ENCODE peak calls at places on chromosome X, in nine cellular contexts. I is fibroblast of lung; J is aorta; V is A549; Q is substantia nigra; U is mesenchymal stem cell; E is naive thymus-derived CD4-positive, alpha-beta T cell; P is CD4-positive, alpha-beta memory T cell; Y is spleen. Z is an unnamed sample.

GRCh38 chrX:31240982-31241381 is 169.1 kb upstream of the FTHL17 start:
- DNase-seq in I (no peak), J (no peak), V (no peak), Q (no peak), U (no peak), E (no peak), P (no peak), Y (no peak), Z (no peak)

GRCh38 chrX:154490021-154490413 is 412 bp downstream of the SLC10A3 start:
- DNase-seq in I (peak), J (no peak), V (peak), Q (no peak), U (peak), E (no peak), P (peak), Y (no peak), Z (no peak)

GRCh38 chrX:147757750-147758149 is 154.0 kb upstream of the FMR1 start:
- DNase-seq in I (no peak), J (no peak), V (no peak), Q (no peak), U (no peak), E (no peak), P (no peak), Y (no peak), Z (no peak)

GRCh38 chrX:151359931-151360871 is 36.8 kb upstream of the VMA21 start:
- DNase-seq in I (peak), J (peak), V (no peak), Q (no peak), U (peak), E (no peak), P (peak), Y (peak), Z (no peak)

GRCh38 chrX:48883729-48884128 is 13.8 kb downstream of the TIMM17B start:
- DNase-seq in I (no peak), J (peak), V (peak), Q (no peak), U (no peak), E (no peak), P (no peak), Y (no peak), Z (no peak)

GRCh38 chrX:3393581-3394111 is 47.2 kb upstream of the MXRA5 start:
- DNase-seq in I (no peak), J (no peak), V (no peak), Q (no peak), U (no peak), E (no peak), P (no peak), Y (no peak), Z (no peak)

GRCh38 chrX:70422886-70423336 is at the start of gene GDPD2:
- DNase-seq in I (peak), J (no peak), V (peak), Q (no peak), U (no peak), E (no peak), P (no peak), Y (no peak), Z (no peak)

GRCh38 chrX:68355629-68355920 is 77.7 kb downstream of the OPHN1 start:
- DNase-seq in I (no peak), J (no peak), V (peak), Q (no peak), U (no peak), E (no peak), P (no peak), Y (no peak), Z (no peak)

GRCh38 chrX:75603833-75604232 is 81.0 kb upstream of the ZDHHC15 start:
- DNase-seq in I (peak), J (no peak), V (peak), Q (no peak), U (peak), E (peak), P (peak), Y (no peak), Z (no peak)

GRCh38 chrX:25523574-25523973 is 507.8 kb upstream of the ARX start:
- DNase-seq in I (peak), J (no peak), V (peak), Q (peak), U (no peak), E (no peak), P (no peak), Y (no peak), Z (no peak)

GRCh38 chrX:37423864-37424569 is 74.9 kb downstream of the PRRG1 start:
- DNase-seq in I (peak), J (no peak), V (no peak), Q (no peak), U (no peak), E (no peak), P (no peak), Y (no peak), Z (no peak)

GRCh38 chrX:111719426-111720210 is 38.6 kb downstream of the ALG13 start:
- DNase-seq in I (peak), J (no peak), V (peak), Q (no peak), U (peak), E (no peak), P (no peak), Y (no peak), Z (no peak)

GRCh38 chrX:53319614-53320542 is 38.5 kb upstream of the IQSEC2 start:
- DNase-seq in I (no peak), J (no peak), V (no peak), Q (no peak), U (no peak), E (no peak), P (no peak), Y (no peak), Z (no peak)

GRCh38 chrX:53321943-53322497 is 40.6 kb upstream of the IQSEC2 start:
- DNase-seq in I (no peak), J (no peak), V (no peak), Q (no peak), U (no peak), E (no peak), P (no peak), Y (no peak), Z (no peak)

GRCh38 chrX:53318766-53319353 is 37.5 kb upstream of the IQSEC2 start:
- DNase-seq in I (no peak), J (no peak), V (no peak), Q (no peak), U (no peak), E (no peak), P (no peak), Y (no peak), Z (no peak)

GRCh38 chrX:53321216-53321942 is 40.0 kb upstream of the IQSEC2 start:
- DNase-seq in I (no peak), J (no peak), V (no peak), Q (no peak), U (no peak), E (no peak), P (no peak), Y (no peak), Z (no peak)

DNA sequence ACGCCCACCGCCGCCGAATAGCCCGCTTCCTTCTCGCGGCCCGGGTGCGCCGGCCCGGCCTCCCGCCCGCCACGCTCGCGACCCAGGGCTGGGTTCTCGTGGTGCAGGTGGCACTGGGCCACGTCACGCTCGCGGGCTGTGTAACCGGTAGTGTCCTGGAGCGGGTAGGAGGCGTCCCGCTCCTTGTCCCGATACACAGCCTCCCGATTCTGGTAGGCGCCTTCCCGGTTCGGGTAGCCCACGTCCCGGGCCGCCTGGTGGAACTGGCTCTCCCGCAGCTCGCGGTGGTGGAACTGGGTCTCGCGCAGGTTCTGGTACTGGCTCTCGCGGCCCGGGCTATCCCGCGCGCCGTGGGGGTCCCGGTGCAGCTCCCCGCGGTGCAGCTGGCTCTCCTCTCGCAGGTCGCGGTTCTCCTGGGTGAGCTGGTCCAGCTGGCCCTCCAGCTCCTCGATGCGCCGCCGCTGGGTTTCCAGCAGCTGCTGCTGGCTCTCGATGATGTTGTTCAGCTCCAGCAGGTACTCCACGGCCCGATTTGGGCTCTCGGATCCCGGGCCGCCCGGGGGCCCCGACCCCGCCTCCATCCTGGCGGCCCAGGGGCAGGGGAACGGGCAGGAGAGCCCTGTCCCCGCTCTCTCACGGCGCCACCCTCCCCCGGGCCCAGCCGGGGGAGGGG is 39.3 kb upstream of the IQSEC2 start:
- DNase-seq in I (no peak), J (peak), V (no peak), Q (no peak), U (no peak), E (no peak), P (peak), Y (peak), Z (no peak)
- H3K27ac ChIP-seq in I (no peak), J (no peak), V (peak), Q (no peak), U (no peak), E (no peak), P (no peak), Y (no peak), Z (no peak)

DNA sequence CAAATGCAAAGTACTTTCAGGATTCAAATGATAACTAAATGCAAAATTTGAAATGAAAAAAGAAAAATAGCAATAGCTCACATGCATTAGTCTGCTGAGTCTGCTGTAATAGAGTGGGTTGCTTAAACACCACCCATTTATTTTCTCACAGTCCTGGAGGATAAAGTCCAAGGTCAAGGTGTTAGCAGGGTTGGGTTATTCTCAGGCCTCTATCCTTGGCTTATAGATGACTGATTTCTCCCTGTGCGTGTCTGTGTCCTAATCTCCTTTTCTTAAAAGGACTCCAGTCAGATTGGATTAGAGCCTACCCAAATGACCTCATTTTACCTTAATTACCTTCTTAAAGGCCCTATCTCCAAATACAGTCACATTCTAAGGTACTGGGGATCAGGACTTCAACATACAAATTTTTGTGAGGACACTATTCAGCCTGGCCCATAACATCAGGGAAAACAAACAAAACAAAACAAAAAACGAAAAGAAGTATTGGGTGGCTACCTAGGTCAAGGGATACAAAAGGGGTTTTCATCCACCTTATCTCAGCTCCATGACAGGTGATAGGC is 6.3 kb upstream of the TBL1X start:
- DNase-seq in I (no peak), J (no peak), V (no peak), Q (no peak), U (no peak), E (no peak), P (no peak), Y (no peak), Z (no peak)
- H3K27ac ChIP-seq in I (no peak), J (no peak), V (no peak), Q (no peak), U (no peak), E (no peak), P (no peak), Y (no peak), Z (no peak)

GRCh38 chrX:56728752-56729151 is 291 bp upstream of the NBDY start:
- DNase-seq in I (peak), J (no peak), V (peak), Q (no peak), U (peak), E (peak), P (peak), Y (no peak), Z (no peak)
- H3K27ac ChIP-seq in I (no peak), J (no peak), V (peak), Q (peak), U (no peak), E (peak), P (peak), Y (peak), Z (no peak)

GRCh38 chrX:66163849-66164401 is at the start of gene HEPH:
- DNase-seq in I (peak), J (no peak), V (no peak), Q (peak), U (peak), E (no peak), P (no peak), Y (no peak), Z (no peak)

GRCh38 chrX:66163447-66163846 is 600 bp upstream of the HEPH start:
- DNase-seq in I (no peak), J (no peak), V (no peak), Q (no peak), U (no peak), E (no peak), P (no peak), Y (no peak), Z (no peak)

GRCh38 chrX:66164931-66165330 is 884 bp downstream of the HEPH start:
- DNase-seq in I (no peak), J (no peak), V (no peak), Q (no peak), U (no peak), E (no peak), P (no peak), Y (no peak), Z (no peak)

GRCh38 chrX:66162331-66162822 is 1.7 kb upstream of the HEPH start:
- DNase-seq in I (no peak), J (no peak), V (no peak), Q (no peak), U (no peak), E (no peak), P (no peak), Y (no peak), Z (no peak)

DNA sequence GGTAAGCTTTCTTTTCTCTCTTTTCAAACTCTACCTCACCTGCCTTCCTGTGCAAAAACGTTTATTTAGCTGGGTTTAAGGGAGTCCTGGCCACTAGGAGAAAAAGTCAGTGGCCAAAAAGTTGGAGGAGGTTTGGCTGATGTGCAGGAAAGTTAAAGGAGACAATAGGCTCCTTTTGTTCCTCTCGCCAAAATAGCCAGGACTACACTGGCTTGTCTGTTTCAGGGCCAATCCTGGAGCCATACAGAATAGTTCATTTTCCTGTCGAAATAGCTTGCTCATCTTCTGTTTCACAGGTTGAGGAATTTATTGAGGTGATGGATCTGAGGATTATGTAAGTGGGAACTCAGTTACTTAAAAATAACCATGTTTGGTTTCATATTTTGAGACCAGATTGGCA is 423 bp downstream of the HEPH start:
- DNase-seq in I (no peak), J (no peak), V (no peak), Q (no peak), U (no peak), E (no peak), P (no peak), Y (no peak), Z (no peak)
- H3K27ac ChIP-seq in I (no peak), J (peak), V (no peak), Q (peak), U (no peak), E (no peak), P (no peak), Y (peak), Z (peak)

GRCh38 chrX:73852022-73852421 is 289.0 kb downstream of the CHIC1 start:
- DNase-seq in I (no peak), J (no peak), V (no peak), Q (no peak), U (no peak), E (no peak), P (no peak), Y (no peak), Z (no peak)
- H3K27ac ChIP-seq in I (peak), J (no peak), V (no peak), Q (no peak), U (no peak), E (peak), P (no peak), Y (peak), Z (peak)